ENCODE peak calls at places on chromosomes 11 and 22, in four cellular contexts. H, I, N and E are unnamed samples.

GRCh38 chr11:66956689-66957290 is 1.4 kb downstream of the PC start:
- DNase-seq in H (no peak), I (no peak), N (peak), E (no peak)

GRCh38 chr11:125351868-125352250 is 144.2 kb downstream of the FEZ1 start:
- DNase-seq in H (no peak), I (no peak), N (no peak), E (no peak)

GRCh38 chr11:16883179-16883578 is 131.0 kb downstream of the PLEKHA7 start:
- DNase-seq in H (no peak), I (no peak), N (peak), E (no peak)

GRCh38 chr11:115580927-115581680 is 76.9 kb upstream of the CADM1 start:
- DNase-seq in H (no peak), I (no peak), N (no peak), E (no peak)

GRCh38 chr11:80748207-80748606 is 1307.4 kb upstream of the TENM4 start:
- DNase-seq in H (no peak), I (no peak), N (no peak), E (no peak)

GRCh38 chr11:44611088-44611487 is 45.6 kb downstream of the CD82 start:
- DNase-seq in H (no peak), I (no peak), N (no peak), E (no peak)

GRCh38 chr11:72321381-72321996 is 77.5 kb upstream of the PHOX2A start:
- DNase-seq in H (peak), I (no peak), N (peak), E (no peak)

GRCh38 chr11:73797457-73797856 is 9.8 kb downstream of the MRPL48 start:
- DNase-seq in H (no peak), I (no peak), N (no peak), E (no peak)

GRCh38 chr11:134004406-134005197 is 47.8 kb upstream of the IGSF9B start:
- DNase-seq in H (no peak), I (no peak), N (no peak), E (no peak)

GRCh38 chr11:121566279-121567168 is 113.8 kb upstream of the SORL1-AS1 start:
- DNase-seq in H (no peak), I (no peak), N (no peak), E (no peak)

GRCh38 chr11:68663482-68664010 is 20.8 kb upstream of the GAL start:
- DNase-seq in H (no peak), I (no peak), N (no peak), E (no peak)

GRCh38 chr11:119107538-119108150 is 500 bp downstream of the C2CD2L start:
- DNase-seq in H (no peak), I (peak), N (no peak), E (no peak)

GRCh38 chr11:119315139-119316016 is 1.6 kb downstream of the MCAM start:
- DNase-seq in H (no peak), I (peak), N (peak), E (no peak)

GRCh38 chr11:124950606-124951330 is 3.2 kb upstream of the CCDC15 start:
- DNase-seq in H (no peak), I (no peak), N (no peak), E (no peak)

GRCh38 chr11:76830639-76831312 is 29.9 kb upstream of the ACER3 start:
- DNase-seq in H (no peak), I (no peak), N (no peak), E (no peak)

GRCh38 chr11:65218446-65218845 is 36.7 kb downstream of the CAPN1 start:
- DNase-seq in H (no peak), I (no peak), N (no peak), E (no peak)

GRCh38 chr11:132942611-132943324 is 589.5 kb downstream of the OPCML start:
- DNase-seq in H (no peak), I (no peak), N (peak), E (no peak)

GRCh38 chr11:10155793-10156490 is 138.1 kb downstream of the SBF2 start:
- DNase-seq in H (no peak), I (no peak), N (peak), E (no peak)

GRCh38 chr22:39567135-39567946 is 3.2 kb upstream of the CACNA1I start:
- DNase-seq in H (no peak), I (no peak), N (peak), E (no peak)

GRCh38 chr11:72113170-72113808 is 794 bp upstream of the ANAPC15 start:
- DNase-seq in H (no peak), I (no peak), N (no peak), E (no peak)

DNA sequence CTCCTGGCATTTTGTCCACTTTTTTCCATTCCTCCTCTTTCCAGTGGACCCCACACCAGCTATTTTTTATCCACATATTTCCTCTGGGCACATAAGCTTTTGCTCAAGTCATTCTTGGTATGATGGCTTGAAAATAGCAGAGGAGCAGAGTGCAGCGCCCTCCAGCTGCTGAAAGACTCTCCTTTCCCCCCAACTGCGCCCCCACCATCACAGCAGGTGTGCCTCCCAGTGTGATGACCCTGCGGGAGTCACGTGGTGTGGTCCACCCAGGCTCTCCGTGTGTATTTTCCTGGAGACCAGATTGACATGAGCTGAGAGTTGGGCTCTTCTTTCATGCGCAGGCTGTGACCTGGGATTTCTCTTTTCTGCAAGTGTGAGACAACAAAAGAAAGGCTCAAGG is 1241.6 kb downstream of the TBC1D22A start:
- DNase-seq in H (no peak), I (no peak), N (no peak), E (no peak)
- TF ChIP-seq CTCF in H (no peak), I (no peak), N (no peak), E (no peak)

DNA sequence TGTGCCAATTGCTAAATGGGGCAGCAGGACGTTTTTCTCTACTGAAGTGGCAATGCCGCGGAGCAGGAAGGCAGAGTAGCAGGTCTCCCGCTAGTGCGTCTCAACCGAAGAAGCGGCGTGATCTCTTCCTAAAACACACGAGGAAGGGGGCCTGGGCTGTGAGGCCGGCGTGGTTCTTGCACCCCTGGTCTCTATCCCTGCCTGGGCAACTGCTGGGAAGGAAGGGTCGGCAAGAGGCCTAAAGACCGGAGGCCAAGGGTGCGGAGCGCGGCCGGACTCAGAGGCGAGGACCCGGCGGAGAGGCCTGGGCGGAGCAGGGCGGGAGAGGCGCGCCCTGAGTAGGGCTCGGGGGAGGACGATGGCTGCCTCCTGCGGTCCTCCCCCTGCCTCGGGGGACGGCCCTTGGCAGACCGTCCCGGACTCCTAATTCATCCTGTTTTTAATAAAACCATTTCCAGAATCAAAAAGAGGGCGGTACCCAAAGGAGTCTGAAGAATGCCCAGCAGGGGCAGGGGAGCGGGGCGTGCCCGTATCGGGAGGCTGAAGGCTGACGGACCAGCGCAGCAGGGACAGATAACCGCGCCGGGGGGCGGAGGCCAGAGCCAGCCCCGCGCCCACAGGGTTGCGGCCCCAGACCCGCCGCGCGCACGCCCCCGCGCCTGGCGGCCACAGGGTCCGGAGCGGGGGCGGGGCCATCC is 559 bp upstream of the APLP2 start:
- DNase-seq in H (peak), I (no peak), N (peak), E (no peak)
- TF ChIP-seq CTCF in H (no peak), I (peak), N (no peak), E (no peak)

GRCh38 chr11:1107316-1108245 is 32.9 kb downstream of the MUC2 start:
- DNase-seq in H (no peak), I (no peak), N (no peak), E (no peak)
- TF ChIP-seq CTCF in H (no peak), I (no peak), N (no peak), E (no peak)

DNA sequence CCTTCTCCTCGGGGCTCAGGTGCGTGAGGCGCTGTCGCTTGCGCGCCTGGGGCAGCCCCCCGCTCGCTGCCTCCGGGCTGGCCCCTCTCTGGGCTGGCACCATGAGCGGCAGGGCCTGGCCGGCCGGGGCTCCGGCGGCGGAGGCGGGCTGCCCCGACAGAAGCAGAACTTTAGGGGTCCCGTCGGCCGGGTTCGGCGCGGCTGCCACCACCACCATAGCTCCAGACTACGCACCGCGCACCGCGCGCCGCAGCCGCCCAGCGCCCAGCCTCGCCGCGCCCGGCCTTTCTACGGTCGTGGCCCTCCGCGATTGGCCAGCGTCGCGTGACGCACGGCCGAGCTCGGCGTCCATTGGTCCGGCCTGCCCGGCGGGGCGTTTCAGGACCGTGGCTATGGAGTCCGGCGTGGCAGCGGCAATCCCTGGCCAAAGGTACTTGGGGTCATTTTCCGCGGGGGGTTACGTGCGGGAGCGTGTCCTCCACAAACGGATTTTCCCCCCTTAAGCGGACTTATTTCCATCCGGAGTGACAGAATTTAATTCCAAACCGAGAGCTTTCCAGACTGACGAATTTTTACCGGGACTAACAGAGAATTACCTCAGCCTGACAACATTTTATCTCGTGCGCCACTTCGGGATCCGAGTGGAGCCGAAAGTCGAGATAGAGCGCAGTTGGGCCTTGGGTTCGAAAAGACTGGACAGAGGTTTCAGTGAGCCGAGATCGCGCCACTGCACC is at the start of gene XBP1:
- DNase-seq in H (peak), I (peak), N (peak), E (peak)
- TF ChIP-seq CTCF in H (no peak), I (no peak), N (no peak), E (no peak)